ENCODE peak calls at places on chromosomes 6 and 20, in eight cellular contexts. W is breast epithelium, G is tibial artery, B is fibroblast of pulmonary artery, Z is left ventricle myocardium inferior, T is cardiac fibroblast, X is Peyer's patch, V is choroid plexus epithelial cell. A is an unnamed sample.
A peak's percentile ranks its signal among the peaks of the same experiment; 100 is the strongest.

GRCh38 chr20:54044156-54044555 is 26.2 kb downstream of the BCAS1 start:
- DNase-seq in T (peak; percentile 71), G (no peak), W (no peak), Z (no peak), X (no peak), V (peak; percentile 82), B (peak; percentile 74), A (peak; percentile 92)

GRCh38 chr6:28281288-28282064 is at the start of gene PGBD1:
- DNase-seq in X (peak; percentile 69), Z (peak; percentile 83), W (peak; percentile 24), V (peak; percentile 78), G (peak; percentile 79), T (peak; percentile 86), B (peak; percentile 80), A (peak; percentile 80)

GRCh38 chr6:97669191-97669651 is 386.2 kb upstream of the MMS22L start:
- DNase-seq in B (no peak), G (no peak), W (no peak), V (peak; percentile 5), X (no peak), Z (peak; percentile 18), T (no peak), A (peak; percentile 25)

GRCh38 chr20:41309817-41310216 is 7.7 kb downstream of the ZHX3 start:
- DNase-seq in Z (no peak), V (peak; percentile 41), G (no peak), X (no peak), T (peak; percentile 75), B (peak; percentile 78), W (no peak), A (peak; percentile 86)

GRCh38 chr6:30006170-30007131 is 54.6 kb upstream of the POLR1H start:
- DNase-seq in V (peak; percentile 4), X (peak; percentile 64), B (no peak), T (no peak), W (peak; percentile 32), Z (peak; percentile 41), G (peak; percentile 79), A (peak; percentile 5)

GRCh38 chr20:10531848-10532247 is 96.7 kb downstream of the SLX4IP start:
- DNase-seq in T (peak; percentile 65), W (no peak), B (peak; percentile 70), G (no peak), V (peak; percentile 87), X (no peak), Z (no peak), A (no peak)

GRCh38 chr6:13441778-13442177 is 45.6 kb downstream of the GFOD1 start:
- DNase-seq in V (no peak), Z (no peak), X (no peak), W (no peak), B (no peak), G (no peak), T (no peak), A (no peak)

GRCh38 chr6:126947070-126947469 is 171.4 kb upstream of the RSPO3 start:
- DNase-seq in X (no peak), W (no peak), V (peak; percentile 42), G (peak; percentile 90), B (peak; percentile 16), T (no peak), Z (no peak), A (peak; percentile 8)

GRCh38 chr6:30447237-30447636 is 42.1 kb upstream of the HLA-E start:
- DNase-seq in T (no peak), G (no peak), B (no peak), Z (no peak), X (no peak), V (peak; percentile 21), W (no peak), A (peak; percentile 28)

GRCh38 chr20:845226-845868 is 11.8 kb downstream of the FAM110A start:
- DNase-seq in G (no peak), X (no peak), T (no peak), W (no peak), B (no peak), V (no peak), Z (no peak), A (no peak)

GRCh38 chr20:31693987-31694661 is 28.5 kb downstream of the BCL2L1 start:
- DNase-seq in W (no peak), V (no peak), G (no peak), B (no peak), T (no peak), Z (no peak), X (no peak), A (no peak)

DNA sequence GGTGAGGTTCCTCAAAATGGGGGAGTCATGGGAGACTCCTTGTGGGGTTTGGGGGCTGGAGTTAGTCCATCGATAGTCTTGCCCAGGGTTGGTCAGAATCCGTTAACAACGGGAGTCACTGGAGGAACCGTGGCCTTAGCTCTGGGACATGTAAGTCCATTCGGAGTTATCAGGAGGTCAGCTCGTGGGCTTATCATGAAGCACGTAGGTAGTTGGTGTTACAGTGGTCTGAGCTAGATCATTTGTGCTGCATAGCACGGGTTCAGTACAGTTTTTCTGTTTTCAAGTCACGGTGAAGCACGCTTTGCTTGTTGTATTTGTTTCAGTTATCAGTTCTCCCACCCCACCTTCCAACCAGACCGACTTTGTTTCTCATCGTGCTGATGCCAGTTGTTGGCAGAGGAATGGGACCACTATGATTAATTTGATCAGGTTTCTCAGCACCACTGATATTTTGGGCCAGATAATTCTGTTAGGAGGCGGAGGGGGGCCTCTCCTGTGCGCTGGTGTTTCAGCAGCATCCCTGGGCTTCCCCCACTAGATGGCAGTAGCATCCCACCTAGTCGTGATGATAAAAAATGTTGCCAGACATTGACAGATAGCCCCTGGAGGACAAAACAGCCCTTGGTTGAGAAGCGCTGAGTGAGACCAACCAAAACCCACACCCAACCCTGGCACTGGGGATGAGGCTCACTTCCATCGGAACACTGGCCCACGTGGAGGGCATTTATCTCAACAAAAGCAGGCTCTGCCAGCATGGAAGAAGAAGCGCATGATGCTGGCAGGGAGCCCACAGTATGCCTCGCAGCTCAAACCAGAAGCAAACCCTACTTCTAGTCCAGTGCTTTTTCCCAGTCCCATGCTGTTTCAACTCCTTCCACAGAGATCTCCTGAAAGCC is 2.2 kb upstream of the APMAP start:
- DNase-seq in T (peak; percentile 82), B (peak; percentile 83), Z (peak; percentile 89), V (peak; percentile 82), W (peak; percentile 72), G (peak; percentile 85), X (peak; percentile 79), A (peak; percentile 61)
- H3K4me3 ChIP-seq in T (no peak overlapping the region), B (peak overlapping the region; percentile 16), Z (peak overlapping the region; percentile 29), V (no peak overlapping the region), W (peak overlapping the region; percentile 51), G (peak overlapping the region; percentile 8), X (peak overlapping the region; percentile 16), A (peak overlapping the region; percentile 50)

GRCh38 chr6:70707893-70708292 is 40.2 kb downstream of the SMAP1 start:
- DNase-seq in T (no peak), Z (no peak), X (no peak), W (no peak), V (no peak), B (no peak), G (no peak), A (no peak)

GRCh38 chr6:70708448-70708847 is 40.8 kb downstream of the SMAP1 start:
- DNase-seq in T (no peak), Z (no peak), B (no peak), X (no peak), W (no peak), V (no peak), G (no peak), A (no peak)

GRCh38 chr6:70709826-70710225 is 42.1 kb downstream of the SMAP1 start:
- DNase-seq in X (no peak), B (peak; percentile 80), V (peak; percentile 79), W (no peak), Z (no peak), T (peak; percentile 55), G (no peak), A (peak; percentile 66)

GRCh38 chr6:70705772-70706171 is 38.1 kb downstream of the SMAP1 start:
- DNase-seq in B (no peak), T (no peak), Z (no peak), X (no peak), V (no peak), G (no peak), W (no peak), A (no peak)

DNA sequence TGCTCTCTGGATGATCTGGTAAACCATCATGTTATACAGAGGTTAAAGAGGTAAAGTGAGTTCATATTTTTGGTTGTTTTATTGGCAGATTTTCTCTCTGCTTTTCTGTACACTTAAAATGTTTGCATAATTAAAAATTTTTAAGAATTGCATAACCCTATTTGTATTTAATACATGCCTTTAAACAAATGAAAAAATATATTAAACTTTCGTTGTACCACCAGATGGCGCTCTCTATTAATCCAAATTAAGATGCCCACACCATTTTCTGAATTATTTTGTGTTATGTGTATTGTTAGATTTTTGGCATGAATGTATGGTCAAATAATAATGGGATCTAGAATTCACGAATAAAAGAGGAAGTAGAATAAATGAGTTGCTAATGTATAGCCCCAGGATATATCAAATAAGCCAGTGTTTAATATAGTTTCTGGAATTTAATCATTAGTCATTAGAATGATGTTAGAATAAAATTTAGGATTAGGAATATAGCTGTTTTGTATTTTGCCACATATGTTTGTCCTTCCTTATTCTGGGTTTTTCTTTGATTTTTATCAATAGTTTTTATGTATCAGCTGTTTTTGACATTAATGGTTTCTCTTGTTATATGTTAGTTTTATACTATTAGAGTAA is 38.9 kb downstream of the SMAP1 start:
- DNase-seq in X (no peak), V (peak; percentile 74), Z (no peak), W (no peak), B (peak; percentile 79), G (no peak), T (peak; percentile 73), A (peak; percentile 53)
- TF ChIP-seq CTCF in X (peak; percentile 65), V (peak; percentile 55), Z (peak; percentile 73), W (peak; percentile 63), B (peak; percentile 42), G (peak; percentile 58), T (peak; percentile 33), A (peak; percentile 54)

GRCh38 chr6:119942078-119942752 is 592.7 kb upstream of the MAN1A1 start:
- DNase-seq in T (no peak), B (no peak), G (no peak), X (no peak), W (no peak), V (no peak), Z (no peak), A (no peak)

DNA sequence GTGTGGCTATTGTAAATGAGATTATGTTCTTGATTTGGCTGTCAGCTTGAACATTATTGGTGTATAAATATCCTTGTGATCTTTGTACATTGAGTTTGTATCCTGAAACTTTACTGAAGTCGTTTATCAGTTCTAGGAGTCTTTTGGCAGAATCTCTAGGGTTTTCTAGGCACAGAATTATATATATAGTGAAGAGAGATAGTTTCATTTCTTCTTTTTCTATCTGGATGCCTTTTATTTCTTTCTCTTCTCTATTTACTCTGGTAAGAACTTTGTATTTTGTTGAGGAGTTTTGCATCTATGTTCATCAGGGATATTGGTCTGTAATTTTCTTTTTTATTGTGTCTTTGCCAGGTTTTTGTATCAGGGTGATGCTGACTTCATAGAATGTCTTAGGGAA is 589.2 kb upstream of the MAN1A1 start:
- DNase-seq in T (no peak), W (no peak), Z (no peak), V (no peak), X (no peak), G (no peak), B (no peak), A (no peak)
- H3K4me3 ChIP-seq in T (no peak overlapping the region), W (no peak overlapping the region), Z (no peak overlapping the region), V (no peak overlapping the region), X (no peak overlapping the region), G (no peak overlapping the region), B (no peak overlapping the region), A (no peak overlapping the region)

DNA sequence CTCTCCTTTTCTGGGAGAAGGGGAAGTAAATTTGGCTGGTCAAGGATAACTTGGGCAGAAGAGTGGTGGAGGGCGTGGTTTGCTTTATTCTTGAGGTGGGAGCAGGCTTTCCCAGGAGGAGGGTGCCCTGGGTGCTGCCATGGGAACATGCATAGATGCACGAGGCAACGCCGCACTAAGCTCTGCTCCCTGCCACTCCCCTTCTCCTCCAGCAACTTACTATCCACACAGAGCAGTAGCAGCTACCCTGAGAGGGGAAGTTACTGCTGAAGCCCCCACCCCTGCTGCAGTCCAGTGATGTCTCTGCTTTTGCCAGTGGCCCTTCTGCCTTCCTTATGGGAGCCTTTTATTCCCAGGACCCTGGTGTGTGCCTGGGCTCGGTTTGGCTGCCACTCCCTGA is 71.5 kb upstream of the GLP1R start:
- DNase-seq in W (no peak), X (no peak), T (no peak), Z (no peak), V (no peak), B (no peak), G (no peak), A (no peak)
- TF ChIP-seq CTCF in W (no peak), X (no peak), T (no peak), Z (no peak), V (no peak), B (no peak), G (no peak), A (no peak)

A was measured in AG10803.